ENCODE peak calls at places on chromosomes 3 and 15, in nine cellular contexts. X is stimulated activated effector memory CD8-positive, alpha-beta T cell treated with anti-CD3 and anti-CD28 coated beads, Interleukin-12 subunit alpha, Interleukin-12 subunit beta, amount 100 ng/mL, for 72 hours; B is T1000; P is astrocyte of the spinal cord; Y is HTR-8/SVneo; U is SK-MEL-5; L is spleen; F is naive thymus-derived CD8-positive, alpha-beta T cell; H is right cardiac atrium. R is an unnamed sample.

GRCh38 chr3:119630562-119631329 is 29.6 kb downstream of the POPDC2 start:
- DNase-seq in X (no peak), B (no peak), P (peak), Y (no peak), U (no peak), L (no peak), F (no peak), H (no peak), R (no peak)

GRCh38 chr3:65080432-65080831 is 392.6 kb upstream of the ADAMTS9 start:
- DNase-seq in X (no peak), B (no peak), P (no peak), Y (no peak), U (peak), L (no peak), F (no peak), H (no peak), R (no peak)

GRCh38 chr15:95770191-95770590 is 560.3 kb upstream of the NR2F2 start:
- DNase-seq in X (no peak), B (no peak), P (peak), Y (peak), U (no peak), L (no peak), F (no peak), H (no peak), R (no peak)

GRCh38 chr3:169243122-169243521 is 420.4 kb downstream of the MECOM start:
- DNase-seq in X (no peak), B (no peak), P (peak), Y (peak), U (peak), L (no peak), F (no peak), H (no peak), R (peak)

GRCh38 chr3:131350506-131350905 is 31.1 kb upstream of the NUDT16 start:
- DNase-seq in X (no peak), B (no peak), P (no peak), Y (no peak), U (no peak), L (no peak), F (no peak), H (no peak), R (no peak)

GRCh38 chr15:36126194-36126593 is 453.2 kb upstream of the CDIN1 start:
- DNase-seq in X (no peak), B (no peak), P (no peak), Y (no peak), U (no peak), L (no peak), F (no peak), H (no peak), R (no peak)

GRCh38 chr3:46701211-46701939 is at the start of gene TMIE:
- DNase-seq in X (no peak), B (no peak), P (no peak), Y (no peak), U (no peak), L (no peak), F (peak), H (no peak), R (no peak)

GRCh38 chr3:32360514-32360869 is 31.2 kb upstream of the CMTM7 start:
- DNase-seq in X (no peak), B (no peak), P (no peak), Y (no peak), U (no peak), L (peak), F (no peak), H (no peak), R (no peak)